ENCODE peak calls at places on chromosomes 4 and X, in five cellular contexts. One of them, this sample, is unnamed. For H3K4me1, the result is how much of the 10 kb centered on the place peaks cover.

GRCh38 chr4:70714061-70714468 is 7.7 kb upstream of the RUFY3 start:
- DNase-seq in adrenal gland: peak
- DNase-seq in tibial artery: no peak
- DNase-seq in CD4-positive, alpha-beta memory T cell: no peak
- DNase-seq in fibroblast of lung: no peak
- DNase-seq in this sample: no peak

GRCh38 chr4:67909910-67910905 is 26.4 kb upstream of the TMPRSS11D start:
- DNase-seq in tibial artery: no peak
- DNase-seq in fibroblast of lung: no peak
- DNase-seq in CD4-positive, alpha-beta memory T cell: peak
- DNase-seq in adrenal gland: no peak
- DNase-seq in this sample: no peak

GRCh38 chr4:3371581-3372001 is 70.2 kb upstream of the HGFAC start:
- DNase-seq in CD4-positive, alpha-beta memory T cell: no peak
- DNase-seq in tibial artery: no peak
- DNase-seq in fibroblast of lung: peak
- DNase-seq in adrenal gland: peak
- DNase-seq in this sample: no peak

GRCh38 chr4:4386736-4387392 is at the start of gene NSG1:
- DNase-seq in CD4-positive, alpha-beta memory T cell: peak
- DNase-seq in tibial artery: no peak
- DNase-seq in fibroblast of lung: peak
- DNase-seq in adrenal gland: no peak
- DNase-seq in this sample: no peak

GRCh38 chr4:102356562-102357202 is 11.4 kb upstream of the SLC39A8 start:
- DNase-seq in CD4-positive, alpha-beta memory T cell: no peak
- DNase-seq in adrenal gland: no peak
- DNase-seq in tibial artery: no peak
- DNase-seq in fibroblast of lung: no peak
- DNase-seq in this sample: no peak

GRCh38 chr4:1043658-1044468 is 32.4 kb downstream of the FGFRL1 start:
- DNase-seq in CD4-positive, alpha-beta memory T cell: no peak
- DNase-seq in adrenal gland: peak
- DNase-seq in tibial artery: peak
- DNase-seq in fibroblast of lung: peak
- DNase-seq in this sample: peak

GRCh38 chr4:109826719-109827118 is 1.1 kb upstream of the RRH start:
- DNase-seq in fibroblast of lung: peak
- DNase-seq in adrenal gland: no peak
- DNase-seq in CD4-positive, alpha-beta memory T cell: peak
- DNase-seq in tibial artery: no peak
- DNase-seq in this sample: no peak

GRCh38 chr4:3304831-3305609 is 12.2 kb downstream of the RGS12 start:
- DNase-seq in CD4-positive, alpha-beta memory T cell: no peak
- DNase-seq in adrenal gland: peak
- DNase-seq in fibroblast of lung: peak
- DNase-seq in tibial artery: peak
- DNase-seq in this sample: peak

GRCh38 chrX:150848914-150849365 is 49.5 kb downstream of the CD99L2 start:
- DNase-seq in CD4-positive, alpha-beta memory T cell: no peak
- DNase-seq in fibroblast of lung: no peak
- DNase-seq in tibial artery: no peak
- DNase-seq in adrenal gland: no peak
- DNase-seq in this sample: no peak

GRCh38 chr4:17811078-17811603 is 362 bp downstream of the NCAPG start:
- DNase-seq in fibroblast of lung: peak
- DNase-seq in adrenal gland: no peak
- DNase-seq in tibial artery: no peak
- DNase-seq in CD4-positive, alpha-beta memory T cell: no peak
- DNase-seq in this sample: no peak

GRCh38 chrX:33204889-33205288 is 6.5 kb downstream of the DMD start:
- DNase-seq in tibial artery: no peak
- DNase-seq in adrenal gland: peak
- DNase-seq in CD4-positive, alpha-beta memory T cell: no peak
- DNase-seq in fibroblast of lung: no peak
- DNase-seq in this sample: no peak

GRCh38 chr4:84750260-84750955 is 167.5 kb downstream of the CDS1 start:
- DNase-seq in fibroblast of lung: peak
- DNase-seq in adrenal gland: no peak
- DNase-seq in CD4-positive, alpha-beta memory T cell: peak
- DNase-seq in tibial artery: no peak
- DNase-seq in this sample: no peak

GRCh38 chr4:15479913-15480185 is 10.2 kb downstream of the CC2D2A start:
- DNase-seq in CD4-positive, alpha-beta memory T cell: no peak
- DNase-seq in fibroblast of lung: peak
- DNase-seq in tibial artery: no peak
- DNase-seq in adrenal gland: no peak
- DNase-seq in this sample: no peak

GRCh38 chr4:2141022-2141761 is 82.1 kb downstream of the NAT8L start:
- DNase-seq in tibial artery: no peak
- DNase-seq in CD4-positive, alpha-beta memory T cell: no peak
- DNase-seq in fibroblast of lung: no peak
- DNase-seq in adrenal gland: no peak
- DNase-seq in this sample: no peak

GRCh38 chrX:40147399-40148188 is 49.8 kb upstream of the BCOR start:
- DNase-seq in tibial artery: no peak
- DNase-seq in adrenal gland: peak
- DNase-seq in fibroblast of lung: no peak
- DNase-seq in CD4-positive, alpha-beta memory T cell: no peak
- DNase-seq in this sample: no peak
- H3K4me1 ChIP-seq in tibial artery: under half
- H3K4me1 ChIP-seq in adrenal gland: under half
- H3K4me1 ChIP-seq in fibroblast of lung: under half
- H3K4me1 ChIP-seq in CD4-positive, alpha-beta memory T cell: under half
- H3K4me1 ChIP-seq in this sample: under half

GRCh38 chrX:18425199-18426003 is at the start of gene CDKL5:
- DNase-seq in CD4-positive, alpha-beta memory T cell: peak
- DNase-seq in tibial artery: peak
- DNase-seq in fibroblast of lung: peak
- DNase-seq in adrenal gland: peak
- DNase-seq in this sample: peak
- H3K27ac ChIP-seq in CD4-positive, alpha-beta memory T cell: peak
- H3K27ac ChIP-seq in tibial artery: peak
- H3K27ac ChIP-seq in fibroblast of lung: peak
- H3K27ac ChIP-seq in adrenal gland: peak
- H3K27ac ChIP-seq in this sample: peak

DNA sequence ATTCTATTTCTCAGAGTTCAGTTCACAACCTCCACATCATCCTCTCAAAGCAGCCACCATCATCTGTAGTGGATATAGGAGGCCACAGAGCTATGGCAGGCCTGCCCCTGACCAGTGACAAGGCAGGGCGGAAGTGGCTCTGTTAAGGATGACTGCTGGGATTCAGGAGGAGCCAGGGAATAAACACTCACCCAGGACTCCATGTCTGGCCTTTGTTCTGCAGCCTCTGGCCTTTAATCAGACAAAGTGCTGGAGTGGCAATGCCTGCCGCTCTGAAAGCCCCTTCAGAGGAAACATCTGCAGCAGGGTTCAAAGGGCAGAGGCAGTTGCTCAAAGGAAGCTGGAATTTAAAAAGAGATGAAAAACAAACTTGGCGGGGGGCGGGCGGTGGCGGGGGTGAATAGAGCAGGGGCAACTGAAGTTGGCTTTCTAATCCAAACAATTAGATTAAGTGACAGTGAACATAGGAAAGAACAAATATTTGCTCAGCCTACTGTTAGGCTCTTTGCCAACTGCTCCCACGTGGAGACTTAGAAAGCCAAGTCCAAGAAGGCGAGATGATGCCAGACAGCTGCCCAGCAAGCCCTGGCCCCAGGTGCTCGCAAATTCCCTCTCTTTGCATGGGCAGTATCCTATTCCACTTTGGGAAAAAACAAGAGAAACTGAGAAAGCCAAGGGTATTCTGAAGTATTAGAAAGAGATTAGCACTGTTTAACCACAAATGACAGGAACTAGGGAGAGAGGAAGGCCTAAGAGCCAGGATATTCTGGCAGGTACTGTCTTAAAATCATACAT is 5.5 kb downstream of the MPP1 start:
- DNase-seq in CD4-positive, alpha-beta memory T cell: no peak
- DNase-seq in adrenal gland: peak
- DNase-seq in tibial artery: no peak
- DNase-seq in fibroblast of lung: peak
- DNase-seq in this sample: no peak
- H3K4me1 ChIP-seq in CD4-positive, alpha-beta memory T cell: under half
- H3K4me1 ChIP-seq in adrenal gland: under half
- H3K4me1 ChIP-seq in tibial artery: under half
- H3K4me1 ChIP-seq in fibroblast of lung: under half
- H3K4me1 ChIP-seq in this sample: under half

DNA sequence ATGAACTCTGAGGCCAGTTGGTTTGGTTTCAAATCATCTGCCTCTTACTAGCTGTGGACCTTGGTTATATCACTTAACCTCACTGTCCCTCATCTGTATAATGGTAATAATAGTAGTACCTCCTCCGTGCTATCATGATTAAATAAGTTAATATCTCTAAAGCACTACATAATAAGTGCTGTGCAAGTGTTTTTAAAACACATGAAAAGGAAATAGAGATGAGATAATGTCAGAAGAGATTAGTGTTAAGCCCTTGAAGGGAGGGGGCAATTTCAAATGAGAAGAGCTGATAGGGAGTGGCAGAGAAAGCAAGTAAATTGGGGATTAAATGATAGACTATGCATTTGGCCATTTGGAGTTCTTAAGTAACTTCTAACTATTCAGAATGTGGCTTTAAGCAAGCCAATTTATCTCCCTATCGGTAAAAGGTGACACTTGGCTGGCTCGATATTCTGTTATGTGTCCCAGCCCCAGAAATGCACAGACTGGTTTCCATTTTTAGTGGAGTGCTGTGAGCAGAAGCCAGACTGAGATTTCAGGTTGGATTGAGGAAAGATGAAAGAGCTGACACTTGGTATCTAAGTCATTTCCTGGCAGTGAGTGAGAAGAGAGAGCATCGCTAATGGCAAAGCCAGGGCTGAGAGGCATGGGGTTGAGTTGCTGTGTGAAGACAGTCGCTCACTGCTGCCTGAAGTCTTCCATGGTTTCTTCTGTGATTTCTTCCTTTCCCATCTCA is 109.6 kb upstream of the LIMCH1 start:
- DNase-seq in fibroblast of lung: peak
- DNase-seq in CD4-positive, alpha-beta memory T cell: no peak
- DNase-seq in adrenal gland: no peak
- DNase-seq in tibial artery: no peak
- DNase-seq in this sample: no peak
- H3K27ac ChIP-seq in fibroblast of lung: no peak
- H3K27ac ChIP-seq in CD4-positive, alpha-beta memory T cell: no peak
- H3K27ac ChIP-seq in adrenal gland: peak
- H3K27ac ChIP-seq in tibial artery: peak
- H3K27ac ChIP-seq in this sample: peak

GRCh38 chrX:13285229-13285628 is 34.6 kb downstream of the ATXN3L start:
- DNase-seq in tibial artery: no peak
- DNase-seq in CD4-positive, alpha-beta memory T cell: no peak
- DNase-seq in fibroblast of lung: no peak
- DNase-seq in adrenal gland: no peak
- DNase-seq in this sample: no peak
- H3K4me1 ChIP-seq in tibial artery: under half
- H3K4me1 ChIP-seq in CD4-positive, alpha-beta memory T cell: under half
- H3K4me1 ChIP-seq in fibroblast of lung: under half
- H3K4me1 ChIP-seq in adrenal gland: under half
- H3K4me1 ChIP-seq in this sample: under half

GRCh38 chr4:140083320-140083719 is 70.7 kb downstream of the MAML3 start:
- DNase-seq in tibial artery: no peak
- DNase-seq in CD4-positive, alpha-beta memory T cell: no peak
- DNase-seq in adrenal gland: no peak
- DNase-seq in fibroblast of lung: no peak
- DNase-seq in this sample: no peak

GRCh38 chr4:140082399-140082758 is 71.6 kb downstream of the MAML3 start:
- DNase-seq in tibial artery: no peak
- DNase-seq in fibroblast of lung: no peak
- DNase-seq in adrenal gland: no peak
- DNase-seq in CD4-positive, alpha-beta memory T cell: no peak
- DNase-seq in this sample: no peak

GRCh38 chr4:140085062-140085622 is 68.8 kb downstream of the MAML3 start:
- DNase-seq in fibroblast of lung: no peak
- DNase-seq in tibial artery: no peak
- DNase-seq in CD4-positive, alpha-beta memory T cell: no peak
- DNase-seq in adrenal gland: no peak
- DNase-seq in this sample: no peak

GRCh38 chr4:140085924-140086323 is 68.1 kb downstream of the MAML3 start:
- DNase-seq in CD4-positive, alpha-beta memory T cell: no peak
- DNase-seq in adrenal gland: no peak
- DNase-seq in tibial artery: no peak
- DNase-seq in fibroblast of lung: no peak
- DNase-seq in this sample: no peak

GRCh38 chr4:140084426-140084825 is 69.6 kb downstream of the MAML3 start:
- DNase-seq in fibroblast of lung: no peak
- DNase-seq in adrenal gland: no peak
- DNase-seq in tibial artery: no peak
- DNase-seq in CD4-positive, alpha-beta memory T cell: no peak
- DNase-seq in this sample: no peak
- H3K27ac ChIP-seq in fibroblast of lung: no peak
- H3K27ac ChIP-seq in adrenal gland: peak
- H3K27ac ChIP-seq in tibial artery: peak
- H3K27ac ChIP-seq in CD4-positive, alpha-beta memory T cell: no peak
- H3K27ac ChIP-seq in this sample: no peak

GRCh38 chr4:7431696-7432530 is 2.8 kb downstream of the PSAPL1 start:
- DNase-seq in adrenal gland: no peak
- DNase-seq in fibroblast of lung: no peak
- DNase-seq in tibial artery: no peak
- DNase-seq in CD4-positive, alpha-beta memory T cell: no peak
- DNase-seq in this sample: no peak

GRCh38 chr4:7429601-7430078 is 5.1 kb downstream of the PSAPL1 start:
- DNase-seq in adrenal gland: no peak
- DNase-seq in tibial artery: peak
- DNase-seq in CD4-positive, alpha-beta memory T cell: no peak
- DNase-seq in fibroblast of lung: no peak
- DNase-seq in this sample: peak

GRCh38 chr4:7432531-7433375 is 2.0 kb downstream of the PSAPL1 start:
- DNase-seq in fibroblast of lung: no peak
- DNase-seq in tibial artery: no peak
- DNase-seq in adrenal gland: no peak
- DNase-seq in CD4-positive, alpha-beta memory T cell: no peak
- DNase-seq in this sample: no peak

GRCh38 chr4:7430368-7430964 is 4.3 kb downstream of the PSAPL1 start:
- DNase-seq in CD4-positive, alpha-beta memory T cell: no peak
- DNase-seq in tibial artery: no peak
- DNase-seq in adrenal gland: no peak
- DNase-seq in fibroblast of lung: no peak
- DNase-seq in this sample: peak

DNA sequence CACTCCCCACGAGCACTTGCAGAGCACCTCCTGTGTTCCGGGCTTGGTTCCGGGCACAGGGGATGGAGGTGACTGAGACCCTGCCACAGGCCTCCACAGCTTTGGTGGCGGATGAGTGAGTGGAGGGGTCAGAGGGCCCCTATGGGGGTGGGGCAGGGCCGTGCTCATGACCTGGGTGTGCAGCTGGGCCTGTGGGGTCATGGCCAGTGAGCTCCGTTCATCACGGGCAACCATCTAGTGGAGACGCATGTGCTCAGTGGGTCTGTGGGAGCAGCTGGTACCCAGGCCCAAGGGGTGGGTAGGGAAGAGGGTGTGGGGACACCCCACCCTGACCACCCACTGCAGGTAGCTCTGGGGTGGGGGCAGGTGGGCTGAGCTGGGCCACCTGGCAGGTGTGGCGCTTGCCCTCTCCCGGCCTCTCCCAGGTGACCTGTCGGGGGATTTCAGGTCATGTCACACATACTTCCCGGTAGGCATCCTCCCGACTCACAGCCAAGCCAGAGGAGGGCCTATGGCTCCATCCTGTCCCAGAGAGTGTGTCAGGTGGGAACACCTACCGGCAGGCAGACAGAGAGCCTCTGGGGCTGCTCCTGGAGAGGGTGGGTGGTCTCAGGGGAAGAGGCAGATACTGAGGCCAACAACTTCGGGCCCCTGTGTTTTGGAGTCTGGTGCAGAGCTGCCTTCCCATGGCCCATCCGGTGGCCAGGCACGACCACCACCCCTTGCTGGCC is 3.6 kb downstream of the PSAPL1 start:
- DNase-seq in fibroblast of lung: no peak
- DNase-seq in adrenal gland: no peak
- DNase-seq in CD4-positive, alpha-beta memory T cell: no peak
- DNase-seq in tibial artery: no peak
- DNase-seq in this sample: no peak
- H3K4me1 ChIP-seq in fibroblast of lung: under half
- H3K4me1 ChIP-seq in adrenal gland: under half
- H3K4me1 ChIP-seq in CD4-positive, alpha-beta memory T cell: under half
- H3K4me1 ChIP-seq in tibial artery: under half
- H3K4me1 ChIP-seq in this sample: under half

This sample was measured in heart left ventricle.